ENCODE peak calls at places on chromosomes 3 and 15, in four cellular contexts. B, O, J and D are unnamed samples.

GRCh38 chr3:139265131-139266016 is 78.4 kb upstream of the MRPS22 start:
- DNase-seq in B (no peak), O (no peak), J (no peak), D (no peak)

GRCh38 chr3:105274536-105274935 is 92.2 kb upstream of the ALCAM start:
- DNase-seq in B (no peak), O (no peak), J (no peak), D (no peak)

GRCh38 chr3:99634881-99635280 is 3.5 kb upstream of the COL8A1 start:
- DNase-seq in B (no peak), J (no peak), O (no peak), D (no peak)

GRCh38 chr3:52986049-52986448 is 59.8 kb downstream of the SFMBT1 start:
- DNase-seq in J (no peak), B (no peak), O (no peak), D (no peak)

GRCh38 chr15:34927726-34928125 is 41.8 kb downstream of the AQR start:
- DNase-seq in J (no peak), O (peak), B (no peak), D (no peak)

GRCh38 chr3:105497381-105497780 is 130.7 kb downstream of the ALCAM start:
- DNase-seq in J (no peak), O (no peak), B (no peak), D (no peak)

GRCh38 chr15:36888018-36888992 is 212.0 kb downstream of the MEIS2 start:
- DNase-seq in O (no peak), B (no peak), J (no peak), D (peak)

GRCh38 chr3:48634661-48635221 is 520 bp downstream of the SLC26A6 start:
- DNase-seq in B (peak), J (peak), O (peak), D (peak)

GRCh38 chr3:105598047-105598796 is 231.5 kb downstream of the ALCAM start:
- DNase-seq in O (peak), J (no peak), B (no peak), D (no peak)

GRCh38 chr3:142445816-142446254 is 2.0 kb downstream of the XRN1 start:
- DNase-seq in O (no peak), J (peak), B (peak), D (no peak)

GRCh38 chr3:160618363-160618762 is 53.0 kb upstream of the KPNA4 start:
- DNase-seq in J (no peak), B (no peak), O (no peak), D (no peak)

GRCh38 chr15:78059110-78059839 is 18.2 kb downstream of the TBC1D2B start:
- DNase-seq in B (no peak), O (no peak), J (no peak), D (peak)

GRCh38 chr3:107065094-107065861 is 312.0 kb upstream of the CCDC54 start:
- DNase-seq in J (no peak), B (no peak), O (no peak), D (no peak)

GRCh38 chr15:83404143-83404542 is 43.0 kb upstream of the SH3GL3 start:
- DNase-seq in B (no peak), J (no peak), O (no peak), D (no peak)

GRCh38 chr15:75076277-75076676 is 52.9 kb downstream of the PPCDC start:
- DNase-seq in B (no peak), J (no peak), O (no peak), D (no peak)

GRCh38 chr15:63894662-63894949 is 60.9 kb upstream of the HERC1 start:
- DNase-seq in B (no peak), J (no peak), O (no peak), D (no peak)

GRCh38 chr3:733313-733712 is 359.5 kb upstream of the CNTN6 start:
- DNase-seq in B (no peak), O (no peak), J (no peak), D (no peak)

GRCh38 chr3:88000853-88001252 is 58.0 kb downstream of the CGGBP1 start:
- DNase-seq in B (no peak), J (no peak), O (no peak), D (peak)

GRCh38 chr3:108548304-108548703 is 37.9 kb upstream of the MYH15 start:
- DNase-seq in J (no peak), B (no peak), O (no peak), D (no peak)

GRCh38 chr3:96970211-96970610 is 155.8 kb downstream of the EPHA6 start:
- DNase-seq in B (no peak), J (no peak), O (no peak), D (no peak)

GRCh38 chr15:101398247-101398646 is 91.3 kb downstream of the PCSK6 start:
- DNase-seq in O (no peak), B (no peak), J (no peak), D (no peak)

GRCh38 chr3:147701195-147701594 is 292.0 kb downstream of the ZIC1 start:
- DNase-seq in B (no peak), J (no peak), O (no peak), D (no peak)

GRCh38 chr3:148998715-148999413 is 7.5 kb downstream of the GYG1 start:
- DNase-seq in O (no peak), J (no peak), B (no peak), D (no peak)

GRCh38 chr15:78051622-78052405 is 25.7 kb downstream of the TBC1D2B start:
- DNase-seq in O (no peak), J (no peak), B (no peak), D (no peak)

GRCh38 chr3:82973810-82974209 is 1212.4 kb upstream of the GBE1 start:
- DNase-seq in O (no peak), J (no peak), B (no peak), D (no peak)

GRCh38 chr3:150905766-150906165 is 527 bp upstream of the MINDY4B start:
- DNase-seq in O (no peak), J (no peak), B (no peak), D (no peak)

GRCh38 chr3:31369637-31370036 is 163.1 kb upstream of the STT3B start:
- DNase-seq in B (no peak), J (peak), O (no peak), D (no peak)

GRCh38 chr3:61571516-61572336 is 10.4 kb downstream of the PTPRG start:
- DNase-seq in O (no peak), B (no peak), J (no peak), D (no peak)

GRCh38 chr3:170909129-170909903 is 879 bp upstream of the EIF5A2 start:
- DNase-seq in B (no peak), O (peak), J (peak), D (no peak)

GRCh38 chr3:88263417-88264116 is 113.8 kb downstream of the C3orf38 start:
- DNase-seq in J (no peak), O (no peak), B (no peak), D (no peak)

GRCh38 chr15:45486317-45486716 is 36.2 kb downstream of the SLC30A4 start:
- DNase-seq in J (no peak), B (no peak), O (no peak), D (no peak)

GRCh38 chr15:59622289-59622688 is 10.7 kb downstream of the GCNT3 start:
- DNase-seq in J (peak), B (no peak), O (peak), D (peak)

GRCh38 chr3:32435911-32436815 is 44.5 kb downstream of the CMTM7 start:
- DNase-seq in J (no peak), O (no peak), B (no peak), D (no peak)

DNA sequence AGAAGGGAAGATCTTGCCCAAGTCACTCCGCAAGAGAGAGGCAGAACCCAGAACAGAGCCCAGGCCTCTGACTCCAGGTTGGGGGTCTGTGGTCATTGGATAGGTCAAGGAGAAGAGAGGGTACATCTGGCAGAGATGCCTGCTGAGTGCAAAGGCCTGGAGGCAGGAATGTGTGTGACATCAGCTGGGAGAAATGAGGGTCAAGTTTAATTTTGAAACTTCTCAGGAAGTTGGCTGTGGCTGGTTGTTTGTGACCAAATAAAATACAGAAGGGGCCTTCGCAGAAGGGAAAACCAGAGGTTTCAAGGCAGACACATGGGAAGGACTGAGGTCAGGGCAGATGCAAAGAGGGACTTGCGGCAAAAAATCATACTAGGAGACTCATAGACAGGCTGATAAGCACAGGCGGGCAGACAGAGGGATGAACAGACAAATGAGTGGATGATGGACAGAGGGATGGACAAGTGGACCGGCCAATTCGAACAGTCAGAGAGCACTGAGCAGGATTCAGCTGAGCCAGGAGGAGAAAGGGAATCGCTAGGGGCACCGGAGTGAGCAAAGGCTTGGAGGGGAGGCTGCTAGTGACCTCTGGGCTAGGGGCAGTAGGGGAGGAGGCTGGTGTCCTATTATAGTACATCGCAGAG is 28.8 kb upstream of the CACNA2D2 start:
- DNase-seq in B (no peak), O (no peak), J (no peak), D (no peak)
- TF ChIP-seq ESRRA in B (no peak), O (no peak), J (no peak), D (no peak)

DNA sequence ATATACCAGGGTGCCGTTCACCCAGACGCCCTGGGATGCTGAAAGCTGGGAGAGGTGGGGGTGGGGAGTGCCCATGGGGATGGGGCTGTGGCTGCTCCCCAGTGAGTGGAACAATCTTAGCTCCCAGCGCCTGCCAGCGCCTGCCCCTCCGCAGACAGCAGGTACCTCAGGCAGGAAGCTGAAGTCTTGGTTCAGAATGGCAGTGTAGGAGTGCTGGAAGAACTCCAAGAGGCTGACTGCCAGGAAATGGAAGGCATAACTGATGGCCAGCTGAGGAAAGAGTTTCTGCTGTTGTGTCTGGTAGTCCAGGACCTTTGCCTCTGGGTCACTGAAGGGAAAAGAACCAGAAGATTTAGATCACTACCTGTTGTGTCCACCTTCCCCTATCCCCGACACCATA is 8.4 kb downstream of the ACOX2 start:
- DNase-seq in J (no peak), B (no peak), O (no peak), D (no peak)
- TF ChIP-seq ESRRA in J (no peak), B (no peak), O (no peak), D (no peak)

DNA sequence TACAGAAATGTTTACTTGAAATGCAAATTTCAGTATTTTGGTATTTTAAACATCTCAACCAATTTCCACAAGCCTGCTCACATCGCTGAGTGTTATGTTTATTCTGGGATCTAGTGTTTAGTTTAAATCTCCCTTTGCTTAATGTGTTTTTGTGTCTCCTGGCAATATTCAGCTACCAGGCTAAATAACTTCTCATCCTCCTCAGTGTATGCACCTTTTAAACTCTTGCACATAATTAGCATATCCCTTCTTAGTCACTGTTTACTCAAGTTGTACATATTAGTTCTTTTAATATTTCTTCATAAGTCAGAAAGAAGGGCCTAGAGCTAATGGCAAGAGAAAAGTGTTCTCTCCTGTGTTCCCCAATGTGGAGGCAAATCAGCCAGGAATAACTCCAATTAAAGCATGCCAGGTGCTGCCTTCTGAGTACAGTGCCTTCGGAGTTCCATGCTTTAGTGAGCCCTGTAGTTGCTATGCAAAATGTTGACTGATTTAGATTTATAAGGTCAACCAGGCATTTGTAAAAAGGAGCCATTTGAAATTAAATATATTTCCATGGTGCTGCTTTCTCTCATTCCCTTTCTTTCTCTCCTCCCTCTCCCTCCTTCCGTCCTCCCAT is 234.3 kb downstream of the GAP43 start:
- DNase-seq in J (no peak), B (no peak), O (no peak), D (no peak)
- TF ChIP-seq ESRRA in J (no peak), B (no peak), O (no peak), D (no peak)

GRCh38 chr3:69008980-69009379 is 4.5 kb downstream of the EOGT start:
- DNase-seq in B (no peak), J (no peak), O (no peak), D (no peak)
- TF ChIP-seq ESRRA in B (no peak), J (no peak), O (no peak), D (no peak)

DNA sequence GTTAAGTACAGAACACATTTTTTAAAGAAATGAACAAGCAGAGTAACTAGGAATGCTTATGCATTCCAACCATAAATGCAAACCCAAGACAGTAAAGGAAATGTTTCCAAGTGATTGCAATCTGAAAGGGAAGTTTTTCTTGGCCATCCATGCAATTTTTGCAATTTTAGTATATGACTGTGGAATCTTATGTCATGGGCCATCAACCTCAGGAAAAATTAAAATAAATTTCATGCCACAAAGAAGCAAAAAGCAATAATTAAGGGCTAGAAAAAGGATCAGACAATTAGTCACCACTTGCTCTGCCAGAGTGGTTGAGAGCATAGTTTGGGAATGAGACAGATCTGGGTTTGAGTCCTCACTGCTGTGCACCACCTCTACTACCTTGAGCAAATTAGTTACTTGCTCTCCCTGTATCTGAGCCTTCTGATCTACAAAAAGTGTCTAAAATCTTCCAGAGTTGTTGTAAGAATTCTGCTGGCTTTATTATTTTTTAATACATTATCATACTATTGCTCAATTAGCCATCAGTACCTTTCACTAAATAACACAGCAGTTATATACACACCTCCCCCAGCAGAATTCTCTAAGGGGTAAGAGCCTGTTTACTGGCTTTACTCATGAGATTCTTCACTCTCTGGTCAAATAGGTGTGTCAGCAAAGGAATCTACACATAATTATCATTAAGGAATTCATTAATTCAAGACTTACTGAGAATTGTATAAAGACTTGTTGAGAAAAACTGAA is 49.8 kb upstream of the FBN1 start:
- DNase-seq in J (no peak), O (no peak), B (no peak), D (no peak)
- TF ChIP-seq ESRRA in J (no peak), O (no peak), B (no peak), D (no peak)

DNA sequence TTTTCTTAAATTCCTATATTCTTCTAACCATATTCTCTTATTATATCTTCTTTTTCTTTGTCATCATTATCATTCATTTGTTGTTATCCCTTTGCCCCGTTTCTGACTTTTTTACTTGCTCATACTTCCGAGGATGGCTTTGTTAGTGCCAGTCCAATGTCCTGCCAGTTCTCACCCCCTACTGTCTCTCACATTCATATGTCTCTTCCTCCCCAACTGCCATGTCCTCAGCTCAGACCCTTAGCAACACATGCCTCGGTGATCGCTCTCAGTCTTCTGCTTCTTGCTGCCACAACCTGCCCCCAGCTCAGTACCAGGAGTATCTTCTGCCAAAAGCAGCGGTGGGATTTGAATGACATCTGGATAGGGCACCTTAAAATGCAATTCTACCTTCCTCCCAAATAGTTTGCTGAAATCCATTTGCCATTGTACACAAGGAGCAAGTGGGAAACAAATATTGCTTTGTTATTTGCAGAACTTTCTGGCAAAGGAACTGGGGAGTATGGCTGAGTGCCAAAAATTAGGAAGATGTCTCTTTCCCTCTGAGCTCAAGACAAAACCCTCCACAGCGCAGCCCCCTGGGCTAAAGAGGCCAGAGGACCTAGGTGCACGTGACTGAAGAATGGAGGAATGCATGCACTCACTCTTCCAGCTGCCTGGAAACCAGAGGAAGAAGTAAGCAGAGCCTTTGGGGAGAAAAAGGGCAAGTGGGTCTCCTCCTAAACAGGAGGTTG is 57.7 kb upstream of the CTNNB1 start:
- DNase-seq in J (no peak), O (no peak), B (no peak), D (no peak)
- TF ChIP-seq ESRRA in J (no peak), O (no peak), B (no peak), D (no peak)

DNA sequence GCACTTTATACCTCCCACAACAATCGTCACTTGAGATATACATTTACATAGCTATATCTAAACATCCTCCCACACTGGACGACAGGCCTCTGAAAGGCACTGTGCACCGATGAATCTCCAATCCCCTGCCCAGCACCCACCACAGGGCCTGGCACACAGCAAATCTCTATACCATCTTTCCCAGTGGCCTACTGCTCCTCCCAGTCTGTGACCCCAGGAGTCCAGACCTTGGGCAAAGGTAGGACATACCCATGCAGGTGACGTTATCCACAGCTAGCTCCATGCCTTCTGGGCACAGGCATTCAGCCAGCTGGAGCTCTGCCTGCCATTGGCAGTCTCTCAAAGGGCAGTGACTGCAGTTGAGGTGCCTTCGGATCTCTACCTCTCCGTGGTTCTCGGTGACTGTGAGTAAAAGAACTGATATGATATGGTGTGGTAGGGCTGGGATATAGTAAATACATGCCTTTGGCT is 5.8 kb downstream of the LTK start:
- DNase-seq in J (no peak), B (no peak), O (no peak), D (no peak)
- TF ChIP-seq ESRRA in J (no peak), B (no peak), O (no peak), D (no peak)

DNA sequence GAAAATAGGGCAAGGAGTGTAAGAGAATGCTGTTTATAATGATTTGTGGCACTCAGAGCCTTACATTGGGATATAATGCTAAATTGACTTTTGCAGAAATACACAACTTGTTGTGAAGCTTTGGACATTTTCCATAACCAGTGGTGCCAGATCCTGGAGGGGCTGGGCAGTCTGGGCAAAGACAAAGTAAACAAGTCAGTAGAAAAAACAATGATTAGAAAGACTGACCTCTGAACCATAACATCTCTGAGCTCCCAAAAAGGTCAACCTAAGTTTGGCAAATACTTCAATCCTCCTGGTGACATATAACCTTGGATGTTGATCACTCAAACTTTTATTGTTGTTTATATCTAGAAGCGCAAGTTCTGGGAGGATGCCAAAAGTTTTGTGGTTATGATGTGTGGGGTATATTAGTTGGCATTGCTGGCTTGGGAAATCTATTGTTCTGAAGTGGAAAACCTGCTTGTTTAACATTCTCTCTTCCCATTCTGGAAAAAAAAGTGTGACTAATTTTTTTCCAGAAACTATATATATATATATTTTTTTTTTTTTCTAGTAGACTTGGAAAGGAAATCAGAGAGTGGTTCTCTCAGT is 257.7 kb downstream of the DIPK2A start:
- DNase-seq in J (peak), B (no peak), O (no peak), D (no peak)
- TF ChIP-seq ESRRA in J (no peak), B (no peak), O (no peak), D (no peak)